ENCODE peak calls at places on chromosomes 12 and 14, in ten cellular contexts. A is glutamatergic neuron; D is lower leg skin; C is hepatocyte; J is breast epithelium; Y is CD4-positive, alpha-beta T cell; N is GM12865; F is choroid plexus epithelial cell; O is left lung; Q is bronchial epithelial cell. P is an unnamed sample.

GRCh38 chr14:106790189-106791036 is 1264.0 kb downstream of the TMEM121 start:
- DNase-seq in C (no peak), D (peak), Q (no peak), N (peak), F (peak), O (peak), Y (peak), A (no peak), J (no peak), P (no peak)

GRCh38 chr12:49792181-49792970 is 35.8 kb downstream of the NCKAP5L start:
- DNase-seq in J (no peak), C (no peak), Y (no peak), O (no peak), A (no peak), N (no peak), F (no peak), D (no peak), Q (no peak), P (no peak)

GRCh38 chr14:68964300-68965093 is 14.6 kb downstream of the ACTN1 start:
- DNase-seq in C (peak), J (no peak), F (peak), N (no peak), Y (no peak), D (no peak), Q (no peak), O (no peak), A (no peak), P (peak)

GRCh38 chr14:90381011-90381790 is 15.6 kb upstream of the CALM1 start:
- DNase-seq in O (no peak), A (peak), C (peak), J (no peak), F (peak), Y (no peak), N (no peak), D (no peak), Q (no peak), P (no peak)

GRCh38 chr12:47014474-47014873 is 64.9 kb upstream of the PCED1B start:
- DNase-seq in C (no peak), J (no peak), Q (peak), O (no peak), F (peak), D (no peak), A (no peak), N (no peak), Y (no peak), P (no peak)

GRCh38 chr14:101591582-101591981 is 30.3 kb downstream of the DIO3 start:
- DNase-seq in O (peak), N (no peak), A (peak), Y (no peak), Q (no peak), C (no peak), F (no peak), D (peak), J (no peak), P (no peak)

GRCh38 chr12:109606261-109607028 is 32.9 kb downstream of the MVK start:
- DNase-seq in C (peak), F (peak), Y (no peak), J (no peak), N (no peak), Q (no peak), A (peak), O (no peak), D (no peak), P (no peak)

GRCh38 chr12:121657305-121658008 is 12.0 kb downstream of the MORN3 start:
- DNase-seq in D (no peak), A (no peak), Q (no peak), F (no peak), O (no peak), J (no peak), Y (no peak), N (no peak), C (no peak), P (no peak)

GRCh38 chr14:56115471-56115870 is 2.7 kb upstream of the PELI2 start:
- DNase-seq in A (peak), Y (no peak), O (no peak), C (no peak), D (no peak), F (no peak), Q (no peak), J (no peak), N (no peak), P (no peak)

GRCh38 chr14:101844752-101845151 is 83.2 kb downstream of the PPP2R5C start:
- DNase-seq in F (no peak), D (no peak), O (no peak), J (no peak), Y (no peak), C (no peak), Q (no peak), N (peak), A (no peak), P (no peak)

GRCh38 chr12:40749863-40750262 is 57.6 kb downstream of the CNTN1 start:
- DNase-seq in D (no peak), O (no peak), J (no peak), N (no peak), Y (no peak), C (no peak), F (no peak), A (no peak), Q (no peak), P (no peak)

GRCh38 chr12:18141583-18141982 is 51.6 kb upstream of the RERGL start:
- DNase-seq in C (no peak), O (no peak), Q (peak), F (peak), Y (no peak), J (no peak), A (no peak), D (no peak), N (no peak), P (no peak)

GRCh38 chr14:101400815-101401214 is 160.5 kb upstream of the DIO3 start:
- DNase-seq in N (no peak), D (no peak), Q (no peak), C (peak), F (peak), O (no peak), Y (no peak), A (no peak), J (no peak), P (no peak)

GRCh38 chr14:95311752-95312151 is 8.0 kb downstream of the CLMN start:
- DNase-seq in Y (no peak), J (no peak), D (no peak), Q (no peak), O (no peak), C (no peak), F (no peak), A (no peak), N (no peak), P (no peak)

GRCh38 chr12:116397148-116397547 is 119.7 kb upstream of the MED13L start:
- DNase-seq in F (peak), D (no peak), N (no peak), O (no peak), Q (peak), A (no peak), Y (no peak), C (no peak), J (no peak), P (no peak)

GRCh38 chr12:131443019-131444000 is 267.6 kb upstream of the SFSWAP start:
- DNase-seq in O (peak), J (no peak), F (no peak), A (no peak), Y (no peak), Q (no peak), D (peak), N (no peak), C (no peak), P (no peak)

GRCh38 chr12:5379737-5380496 is 52.0 kb upstream of the NTF3 start:
- DNase-seq in N (no peak), C (peak), J (no peak), O (no peak), Y (no peak), D (no peak), Q (peak), F (no peak), A (no peak), P (no peak)

GRCh38 chr12:32661706-32662105 is 17.4 kb upstream of the DNM1L start:
- DNase-seq in N (no peak), J (no peak), D (no peak), C (no peak), Q (no peak), F (no peak), O (no peak), Y (no peak), A (no peak), P (no peak)

GRCh38 chr14:21704340-21704737 is 30.7 kb upstream of the OR4E1 start:
- DNase-seq in A (no peak), C (no peak), Q (no peak), D (no peak), N (no peak), J (no peak), F (no peak), Y (no peak), O (no peak), P (no peak)

GRCh38 chr14:63383776-63384367 is 65.1 kb upstream of the GPHB5 start:
- DNase-seq in D (no peak), J (no peak), N (peak), F (no peak), Y (peak), A (no peak), O (no peak), Q (no peak), C (no peak), P (no peak)

GRCh38 chr12:131928080-131928764 is 854 bp upstream of the PUS1 start:
- DNase-seq in J (no peak), N (peak), O (peak), A (no peak), Q (no peak), D (no peak), Y (no peak), C (no peak), F (peak), P (no peak)

GRCh38 chr12:90826031-90826430 is 128.9 kb downstream of the CCER1 start:
- DNase-seq in N (no peak), C (no peak), O (no peak), Q (no peak), J (no peak), D (no peak), Y (no peak), F (no peak), A (no peak), P (no peak)

GRCh38 chr12:88570103-88570502 is 10.2 kb downstream of the KITLG start:
- DNase-seq in C (no peak), Q (peak), Y (no peak), F (peak), N (no peak), J (no peak), D (no peak), O (no peak), A (no peak), P (no peak)

GRCh38 chr12:132972374-132972773 is 13.8 kb upstream of the ZNF26 start:
- DNase-seq in Q (no peak), O (no peak), N (no peak), D (no peak), J (no peak), F (no peak), Y (no peak), A (no peak), C (no peak), P (no peak)

GRCh38 chr12:8699714-8700113 is 1.9 kb downstream of the RIMKLB start:
- DNase-seq in J (no peak), O (no peak), C (no peak), N (no peak), D (no peak), Q (no peak), A (no peak), F (no peak), Y (no peak), P (no peak)

GRCh38 chr14:33765251-33765650 is 185.6 kb downstream of the EGLN3 start:
- DNase-seq in Y (no peak), N (no peak), O (no peak), Q (no peak), D (no peak), A (peak), C (peak), F (peak), J (no peak), P (no peak)

GRCh38 chr12:93530358-93530757 is 42.1 kb upstream of the SOCS2 start:
- DNase-seq in J (no peak), N (no peak), C (no peak), D (no peak), Y (no peak), Q (peak), F (peak), O (no peak), A (no peak), P (no peak)

GRCh38 chr12:104555650-104556049 is 98.9 kb downstream of the CHST11 start:
- DNase-seq in C (no peak), Q (no peak), F (no peak), J (no peak), A (no peak), O (no peak), D (no peak), Y (no peak), N (no peak), P (no peak)

GRCh38 chr14:98290596-98290995 is 981.4 kb downstream of the BCL11B start:
- DNase-seq in C (no peak), N (no peak), Y (no peak), A (no peak), F (no peak), O (no peak), Q (peak), D (no peak), J (no peak), P (no peak)

GRCh38 chr14:75880512-75880911 is 101.3 kb downstream of the TGFB3 start:
- DNase-seq in Q (no peak), D (no peak), J (no peak), O (no peak), N (peak), Y (no peak), C (no peak), F (no peak), A (no peak), P (no peak)
- TF ChIP-seq CTCF in Q (peak), D (no peak), J (no peak), O (no peak), N (peak), Y (no peak), C (no peak), F (peak), A (no peak), P (peak)

DNA sequence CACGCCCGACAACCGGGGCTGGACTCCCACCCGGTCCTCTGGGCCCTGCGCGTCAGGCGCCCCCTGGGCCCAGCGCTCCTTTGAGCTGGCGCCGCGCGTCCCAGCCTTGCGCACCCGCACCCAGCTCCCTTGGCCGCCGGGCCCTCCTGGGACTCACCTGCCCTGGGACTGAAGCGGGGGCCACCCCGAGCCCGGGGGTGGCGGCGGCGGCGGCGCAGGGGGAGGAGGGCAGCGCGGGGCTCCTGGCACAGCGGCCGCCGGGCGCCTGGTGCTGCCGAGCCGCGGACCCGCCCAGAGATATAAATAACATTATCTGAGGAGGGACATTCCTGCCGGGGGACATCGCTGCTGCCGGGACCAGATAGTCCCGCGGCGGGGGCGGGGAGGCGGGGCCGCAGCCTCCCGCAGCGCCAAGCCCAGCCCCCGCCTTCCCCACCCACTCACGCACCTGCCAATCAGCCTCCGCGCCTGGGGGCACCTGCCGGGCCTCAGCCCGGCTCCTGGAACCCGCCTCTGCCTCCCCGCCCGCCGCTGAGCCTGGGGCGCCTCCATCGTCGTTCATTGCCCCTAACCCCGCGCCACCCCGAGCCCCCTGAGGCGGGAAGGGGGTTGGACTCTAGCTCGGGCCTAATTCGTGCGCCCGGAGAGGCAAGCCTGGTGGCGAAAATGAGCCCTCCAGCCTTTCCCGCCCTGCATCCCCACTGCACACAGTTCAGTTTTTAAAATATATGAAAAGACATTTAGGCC is at the start of gene SPTB:
- DNase-seq in Y (peak), A (peak), J (peak), O (peak), F (no peak), N (peak), Q (no peak), C (peak), D (no peak), P (no peak)
- TF ChIP-seq CTCF in Y (no peak), A (no peak), J (no peak), O (no peak), F (no peak), N (no peak), Q (no peak), C (no peak), D (no peak), P (no peak)

DNA sequence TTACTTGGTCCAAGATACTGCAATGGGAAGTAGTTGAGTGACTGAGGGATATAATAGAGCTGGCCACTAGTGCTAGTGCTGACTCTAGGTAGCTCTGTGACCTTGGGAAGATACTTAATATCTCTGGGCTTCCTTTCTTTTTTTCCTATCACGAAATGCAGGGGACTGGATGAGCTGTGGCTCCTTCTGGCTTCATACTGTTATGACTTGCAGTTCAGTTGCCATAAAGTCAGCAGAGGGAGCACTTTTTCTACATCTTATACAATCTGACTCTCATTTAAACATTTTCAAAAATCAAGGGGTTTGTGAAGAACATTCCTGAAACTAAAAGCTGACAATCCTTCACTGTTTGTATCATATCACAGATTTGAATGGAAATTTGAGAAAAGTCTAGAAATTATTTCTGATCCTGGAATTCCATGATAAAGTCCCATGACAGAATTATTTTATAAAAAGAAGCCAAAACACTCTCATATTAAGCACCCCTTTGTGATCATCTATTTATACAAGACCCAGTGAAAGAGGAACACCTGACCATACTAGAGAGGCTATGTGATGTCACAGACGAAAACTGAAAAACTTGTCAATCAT is 5.4 kb downstream of the BHLHE41 start:
- DNase-seq in Q (peak), C (peak), A (no peak), D (no peak), O (no peak), N (peak), F (peak), J (no peak), Y (no peak), P (no peak)
- TF ChIP-seq CTCF in Q (peak), C (peak), A (no peak), D (no peak), O (peak), N (peak), F (peak), J (peak), Y (peak), P (peak)

GRCh38 chr12:77914089-77914488 is 83.4 kb downstream of the NAV3 start:
- DNase-seq in F (peak), O (no peak), Y (no peak), Q (no peak), D (no peak), N (no peak), J (no peak), A (no peak), C (no peak), P (no peak)
- TF ChIP-seq CTCF in F (peak), O (no peak), Y (no peak), Q (no peak), D (no peak), N (no peak), J (no peak), A (no peak), C (peak), P (peak)

DNA sequence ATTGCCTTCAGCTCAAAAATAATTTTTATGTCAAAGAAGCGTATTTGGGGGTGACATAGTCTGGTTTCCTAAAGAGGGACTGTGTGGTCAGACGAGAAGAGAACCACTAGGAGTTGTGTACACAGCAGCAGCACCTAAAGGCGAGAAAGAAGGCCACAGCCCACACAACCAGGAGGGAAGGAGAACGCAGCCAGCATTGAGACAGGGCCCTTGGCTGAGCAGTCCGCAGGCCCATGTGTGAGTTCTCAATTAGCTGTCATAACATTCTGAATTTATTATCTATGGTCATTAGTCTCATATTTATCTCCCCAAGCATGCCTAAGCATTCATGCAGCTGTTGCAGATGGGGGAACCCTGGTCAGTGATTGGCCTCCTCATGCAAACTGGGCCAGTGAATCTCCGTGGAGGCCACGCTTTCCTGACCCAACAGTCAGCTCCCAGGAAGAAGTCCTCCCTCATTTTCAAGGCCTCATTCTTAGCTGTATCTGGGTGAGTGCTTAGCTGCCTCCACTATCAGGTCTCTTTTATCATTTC is 81.2 kb upstream of the ATF7IP start:
- DNase-seq in C (peak), F (peak), A (no peak), O (no peak), J (no peak), Y (no peak), N (peak), D (no peak), Q (no peak), P (no peak)
- TF ChIP-seq CTCF in C (no peak), F (peak), A (no peak), O (no peak), J (no peak), Y (no peak), N (peak), D (no peak), Q (no peak), P (no peak)

DNA sequence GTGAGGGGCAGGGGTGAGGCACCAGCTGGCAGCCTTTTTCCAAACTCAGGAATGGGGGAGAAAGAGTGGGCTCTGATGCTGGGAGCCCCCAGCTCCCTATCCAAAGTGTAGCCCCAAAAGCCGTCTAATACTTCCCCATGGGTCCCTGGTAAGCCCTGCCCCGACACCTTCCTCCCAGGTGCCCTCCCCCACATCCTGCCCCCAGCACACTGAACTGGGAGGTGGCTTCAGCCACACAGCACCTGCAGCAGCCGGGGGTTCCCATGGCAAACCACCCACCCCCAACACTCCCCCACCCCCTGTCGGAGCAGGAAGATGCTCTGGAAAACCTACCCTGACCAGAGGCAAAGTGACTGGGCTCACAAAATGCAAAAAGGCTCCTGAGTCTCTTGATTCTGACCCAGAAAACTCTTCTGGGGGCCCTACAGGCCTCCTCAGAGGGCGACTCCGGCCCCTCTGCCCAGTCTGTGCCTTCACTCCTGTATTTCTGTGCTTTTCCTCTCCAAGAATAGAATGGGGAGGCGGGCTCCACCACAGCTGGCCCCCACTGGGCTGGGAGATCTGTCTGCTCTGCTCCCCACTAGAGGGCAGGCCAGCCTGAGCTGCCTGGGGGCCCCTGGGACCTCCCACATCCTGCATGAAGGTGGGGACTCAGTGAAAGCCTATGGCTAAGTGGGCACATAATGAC is 81.6 kb downstream of the ITPK1 start:
- DNase-seq in O (no peak), N (peak), Y (peak), C (no peak), D (no peak), Q (no peak), F (no peak), A (no peak), J (no peak), P (no peak)
- TF ChIP-seq CTCF in O (peak), N (peak), Y (peak), C (peak), D (no peak), Q (peak), F (peak), A (no peak), J (no peak), P (peak)

P was measured in chondrocyte.